ENCODE peak calls at places on chromosomes 7 and 10, in nine cellular contexts. E is transverse colon, Q is HL-60, W is suprapubic skin, I is GM12878, D is SK-N-MC, M is HCT116, A is Panc1, O is sigmoid colon. N is an unnamed sample.

GRCh38 chr7:3564231-3564630 is 263.2 kb downstream of the SDK1 start:
- DNase-seq in Q (no peak), W (no peak), O (no peak), D (no peak), E (no peak), M (no peak), I (no peak), A (no peak), N (no peak)

GRCh38 chr10:132061465-132062180 is 4.1 kb upstream of the JAKMIP3 start:
- DNase-seq in M (no peak), A (no peak), I (no peak), D (no peak), E (no peak), W (peak), Q (no peak), O (no peak), N (peak)

GRCh38 chr7:69790915-69791473 is 192.7 kb downstream of the AUTS2 start:
- DNase-seq in W (no peak), O (no peak), M (no peak), Q (no peak), E (no peak), D (no peak), I (no peak), A (no peak), N (no peak)

GRCh38 chr7:118040562-118040961 is 143.4 kb upstream of the LSM8 start:
- DNase-seq in A (no peak), I (peak), W (no peak), M (no peak), E (no peak), Q (no peak), O (no peak), D (no peak), N (no peak)

GRCh38 chr7:105622114-105622731 is 40.9 kb upstream of the EFCAB10 start:
- DNase-seq in D (no peak), O (peak), A (no peak), M (no peak), I (no peak), Q (no peak), W (no peak), E (no peak), N (no peak)

GRCh38 chr10:14952851-14953451 is 945 bp downstream of the DCLRE1C start:
- DNase-seq in M (no peak), W (no peak), O (no peak), A (no peak), Q (peak), I (no peak), E (no peak), D (no peak), N (no peak)

GRCh38 chr10:51129946-51130554 is 55.8 kb downstream of the PRKG1 start:
- DNase-seq in D (no peak), W (no peak), A (no peak), M (no peak), Q (no peak), I (no peak), E (no peak), O (no peak), N (no peak)

GRCh38 chr7:27771111-27771510 is 31.1 kb downstream of the TAX1BP1 start:
- DNase-seq in O (no peak), E (no peak), A (no peak), Q (no peak), D (no peak), M (peak), W (no peak), I (no peak), N (no peak)

GRCh38 chr7:52365349-52365748 is 670.1 kb upstream of the POM121L12 start:
- DNase-seq in M (no peak), O (no peak), E (no peak), W (no peak), I (no peak), A (no peak), Q (no peak), D (no peak), N (no peak)

GRCh38 chr7:88455696-88456095 is 149.0 kb upstream of the STEAP4 start:
- DNase-seq in O (no peak), A (no peak), W (no peak), Q (no peak), D (no peak), M (no peak), E (no peak), I (no peak), N (no peak)

GRCh38 chr10:69739561-69739960 is 62.1 kb upstream of the COL13A1 start:
- DNase-seq in D (no peak), W (no peak), E (no peak), M (no peak), A (no peak), I (no peak), Q (no peak), O (no peak), N (no peak)

GRCh38 chr10:130341325-130341724 is 205.1 kb downstream of the GLRX3 start:
- DNase-seq in D (no peak), E (no peak), Q (no peak), I (no peak), A (no peak), O (no peak), W (no peak), M (no peak), N (no peak)

GRCh38 chr7:5314864-5315263 is 32.1 kb downstream of the SLC29A4 start:
- DNase-seq in I (no peak), O (no peak), A (no peak), W (no peak), D (no peak), M (no peak), Q (no peak), E (no peak), N (no peak)

GRCh38 chr10:122388287-122388997 is 13.9 kb downstream of the PLEKHA1 start:
- DNase-seq in I (no peak), M (no peak), O (no peak), A (no peak), D (no peak), E (no peak), Q (no peak), W (no peak), N (no peak)

GRCh38 chr10:45058580-45058979 is 57.9 kb downstream of the ZNF22 start:
- DNase-seq in O (no peak), M (no peak), A (no peak), Q (peak), I (no peak), D (peak), E (no peak), W (no peak), N (no peak)

GRCh38 chr7:92809397-92810241 is 26.8 kb downstream of the CDK6 start:
- DNase-seq in D (peak), W (no peak), E (peak), O (peak), M (peak), I (peak), Q (peak), A (peak), N (peak)

GRCh38 chr10:110992011-110992800 is 72.8 kb downstream of the SHOC2 start:
- DNase-seq in W (no peak), Q (no peak), O (no peak), M (no peak), I (no peak), E (no peak), D (no peak), A (no peak), N (no peak)

GRCh38 chr7:85686410-85687181 is 499.7 kb upstream of the SEMA3D start:
- DNase-seq in E (no peak), Q (no peak), A (no peak), O (no peak), I (no peak), D (no peak), W (no peak), M (no peak), N (no peak)

GRCh38 chr10:133162178-133162909 is 2.3 kb downstream of the KNDC1 start:
- DNase-seq in E (no peak), O (no peak), I (no peak), D (no peak), M (no peak), W (no peak), A (no peak), Q (no peak), N (no peak)

GRCh38 chr10:128067691-128068397 is 58.4 kb downstream of the MKI67 start:
- DNase-seq in I (no peak), A (no peak), E (peak), D (no peak), Q (no peak), M (no peak), O (peak), W (peak), N (no peak)

GRCh38 chr7:158613481-158613880 is 25.9 kb upstream of the PTPRN2 start:
- DNase-seq in D (peak), M (no peak), O (no peak), A (no peak), I (peak), E (no peak), Q (no peak), W (no peak), N (no peak)

GRCh38 chr7:83347836-83348482 is 185.3 kb upstream of the PCLO start:
- DNase-seq in D (no peak), Q (no peak), O (no peak), E (peak), I (no peak), M (no peak), W (no peak), A (no peak), N (no peak)

GRCh38 chr10:6020806-6021205 is 41.4 kb downstream of the IL2RA start:
- DNase-seq in E (no peak), O (no peak), W (no peak), D (no peak), Q (no peak), M (no peak), I (no peak), A (no peak), N (no peak)
- TF ChIP-seq POLR2AphosphoS5 in E (no peak), O (no peak), W (no peak), D (no peak), Q (no peak), M (no peak), I (no peak), A (no peak), N (no peak)

DNA sequence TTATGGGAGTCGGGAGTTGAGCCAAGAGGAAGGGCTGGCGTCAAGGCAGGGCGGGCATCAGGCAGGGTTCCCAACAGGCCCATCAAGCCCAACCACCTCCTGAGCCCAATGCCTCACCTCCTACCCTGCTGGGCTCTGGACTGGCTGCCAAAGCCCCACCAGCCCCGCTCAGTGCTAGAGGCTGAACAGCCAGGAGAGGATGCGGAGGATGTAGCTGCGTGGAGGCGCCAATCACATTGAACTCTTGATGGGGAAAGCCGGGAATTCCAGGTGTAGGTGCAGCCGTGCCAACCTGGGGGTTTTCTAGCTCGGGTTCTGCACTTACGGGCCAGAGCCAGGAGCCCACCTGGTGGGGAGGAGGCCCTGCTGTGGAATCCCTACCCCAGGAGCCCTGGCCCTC is 12.9 kb downstream of the ATP5MF start:
- DNase-seq in M (no peak), I (no peak), E (no peak), A (no peak), O (no peak), Q (no peak), D (no peak), W (no peak), N (no peak)
- TF ChIP-seq POLR2AphosphoS5 in M (no peak), I (no peak), E (no peak), A (no peak), O (no peak), Q (peak), D (no peak), W (no peak), N (no peak)

GRCh38 chr7:29946428-29947186 is 43.0 kb downstream of the SCRN1 start:
- DNase-seq in W (no peak), I (no peak), A (no peak), M (peak), E (peak), D (no peak), O (no peak), Q (peak), N (peak)
- TF ChIP-seq POLR2AphosphoS5 in W (no peak), I (no peak), A (no peak), M (no peak), E (no peak), D (no peak), O (peak), Q (no peak), N (no peak)

GRCh38 chr10:49187950-49188761 is at the start of gene TMEM273:
- DNase-seq in W (peak), D (no peak), E (peak), Q (peak), O (peak), M (no peak), I (peak), A (no peak), N (peak)
- TF ChIP-seq POLR2AphosphoS5 in W (no peak), D (no peak), E (peak), Q (no peak), O (peak), M (no peak), I (peak), A (no peak), N (peak)

DNA sequence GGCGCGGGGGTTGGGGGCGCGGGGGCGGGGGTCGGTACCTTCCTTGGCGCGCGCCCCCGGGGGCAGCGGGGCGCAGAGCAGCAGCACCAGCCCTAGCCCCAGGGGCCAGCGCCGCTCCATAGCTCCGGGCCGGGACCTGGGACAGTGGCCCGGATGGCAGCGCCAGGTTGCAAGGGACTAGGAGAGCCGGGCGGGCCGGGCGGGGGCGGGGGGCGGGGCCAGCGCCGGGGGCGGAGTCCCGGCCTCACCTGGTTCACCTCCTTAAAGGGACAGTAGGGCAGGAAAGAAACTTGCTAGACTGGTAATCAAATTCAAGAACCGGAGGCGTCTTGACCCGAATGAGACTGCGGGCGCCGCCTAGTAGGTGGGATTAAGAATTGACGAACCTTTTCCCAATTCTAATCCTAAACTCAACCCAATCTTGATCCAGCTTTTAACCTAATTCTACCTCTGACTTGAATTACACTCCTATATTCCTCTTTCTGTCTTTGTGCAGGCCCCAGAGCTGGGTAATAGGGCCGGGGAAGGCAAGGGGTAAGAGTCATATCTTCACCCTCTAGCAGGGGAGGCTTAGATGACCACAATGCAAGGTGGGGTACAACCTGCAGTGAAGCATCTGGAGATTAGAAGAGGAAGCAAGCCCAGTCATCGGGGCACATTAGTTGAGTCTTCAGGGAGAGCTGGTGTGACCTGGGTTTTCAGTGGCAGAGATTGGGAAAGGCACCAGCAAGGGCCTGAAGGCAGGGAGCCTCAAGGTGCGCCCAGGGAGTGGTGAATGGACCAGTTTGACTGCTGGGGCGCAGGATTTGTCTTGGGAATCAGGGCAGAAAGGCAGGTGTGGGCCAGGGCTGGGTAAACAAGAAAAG is at the start of gene EPHA1:
- DNase-seq in D (no peak), O (no peak), W (no peak), M (peak), E (peak), I (no peak), Q (peak), A (no peak), N (peak)
- TF ChIP-seq POLR2AphosphoS5 in D (no peak), O (no peak), W (no peak), M (peak), E (no peak), I (no peak), Q (no peak), A (no peak), N (no peak)

DNA sequence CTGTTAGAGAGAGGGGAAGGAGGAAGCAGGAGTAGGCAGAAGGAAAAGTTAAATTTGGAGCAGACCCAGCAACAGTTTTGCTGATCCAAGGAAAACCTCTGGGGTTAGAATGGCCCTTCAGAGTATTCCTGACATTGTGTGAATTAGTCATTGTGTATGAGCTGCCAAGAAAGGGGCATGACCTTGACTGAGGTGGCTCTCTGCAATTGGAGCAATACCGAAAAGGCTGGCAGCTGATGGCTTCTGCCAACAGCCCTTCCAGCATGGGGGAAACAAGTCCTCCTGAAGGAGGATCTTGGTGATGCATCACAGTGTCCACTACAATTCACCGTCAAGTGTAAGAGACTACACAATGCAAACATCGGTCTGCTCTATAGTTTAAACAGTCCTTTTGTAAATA is 20.6 kb upstream of the WASL start:
- DNase-seq in I (no peak), Q (no peak), M (peak), A (peak), D (no peak), E (no peak), O (no peak), W (no peak), N (peak)
- TF ChIP-seq POLR2AphosphoS5 in I (no peak), Q (no peak), M (peak), A (no peak), D (no peak), E (no peak), O (no peak), W (no peak), N (peak)

GRCh38 chr10:72245949-72246525 is 27.7 kb upstream of the DDIT4 start:
- DNase-seq in Q (no peak), W (no peak), E (no peak), M (no peak), I (no peak), O (no peak), D (no peak), A (no peak), N (no peak)

GRCh38 chr10:72242675-72243074 is 26.6 kb upstream of the ASCC1 start:
- DNase-seq in E (peak), M (no peak), O (peak), D (no peak), A (no peak), Q (peak), W (no peak), I (no peak), N (peak)

GRCh38 chr10:72241853-72242252 is 25.8 kb upstream of the ASCC1 start:
- DNase-seq in M (no peak), E (no peak), Q (no peak), A (no peak), O (no peak), D (no peak), W (no peak), I (no peak), N (no peak)

GRCh38 chr10:72244573-72245038 is 28.5 kb upstream of the ASCC1 start:
- DNase-seq in Q (no peak), A (no peak), E (no peak), I (no peak), W (no peak), D (no peak), O (no peak), M (no peak), N (no peak)

DNA sequence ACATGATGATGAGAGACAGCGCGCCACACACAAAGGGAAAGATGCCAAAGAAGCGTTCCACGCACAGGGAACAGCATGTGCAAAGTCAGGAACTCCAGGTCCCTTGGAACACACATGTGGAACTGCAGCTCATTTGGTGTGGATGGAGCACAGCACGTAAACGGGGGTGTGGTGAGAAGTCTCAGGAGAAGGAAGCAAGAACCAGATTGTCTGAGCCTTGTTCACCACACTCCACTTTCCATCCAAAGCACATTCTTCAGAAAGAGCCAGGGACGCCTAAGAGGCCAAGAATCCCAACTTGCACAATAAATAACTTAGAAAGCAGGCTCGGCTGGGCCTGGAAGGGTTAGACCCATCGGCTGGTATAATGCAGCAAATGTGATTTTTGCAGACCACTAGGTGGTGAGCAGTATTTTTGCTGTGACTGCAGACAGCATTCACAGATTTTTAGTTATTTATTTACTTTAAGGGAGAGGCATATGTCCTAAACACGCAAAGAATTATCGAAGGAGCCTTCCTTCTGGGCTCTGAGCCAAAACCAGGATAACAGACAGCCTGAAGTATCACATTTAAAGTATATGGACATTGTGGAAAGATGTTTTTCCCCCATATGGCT is 27.9 kb upstream of the ASCC1 start:
- DNase-seq in O (peak), M (no peak), A (no peak), E (peak), I (no peak), W (peak), Q (no peak), D (no peak), N (peak)
- TF ChIP-seq POLR2AphosphoS5 in O (peak), M (no peak), A (peak), E (peak), I (no peak), W (no peak), Q (no peak), D (no peak), N (peak)

GRCh38 chr10:32348297-32349198 is 1.6 kb upstream of the EPC1 start:
- DNase-seq in D (no peak), E (no peak), M (no peak), W (no peak), A (no peak), Q (no peak), I (no peak), O (no peak), N (no peak)

GRCh38 chr10:32347363-32347735 is 391 bp upstream of the EPC1 start:
- DNase-seq in W (no peak), E (no peak), Q (no peak), D (no peak), M (peak), I (no peak), O (no peak), A (no peak), N (no peak)

GRCh38 chr10:32349199-32349585 is 2.2 kb upstream of the EPC1 start:
- DNase-seq in M (no peak), W (no peak), Q (no peak), I (no peak), O (no peak), E (no peak), A (no peak), D (no peak), N (no peak)

GRCh38 chr10:32349968-32350738 is 3.2 kb upstream of the EPC1 start:
- DNase-seq in W (no peak), Q (no peak), I (no peak), M (no peak), A (no peak), O (no peak), E (no peak), D (no peak), N (no peak)

DNA sequence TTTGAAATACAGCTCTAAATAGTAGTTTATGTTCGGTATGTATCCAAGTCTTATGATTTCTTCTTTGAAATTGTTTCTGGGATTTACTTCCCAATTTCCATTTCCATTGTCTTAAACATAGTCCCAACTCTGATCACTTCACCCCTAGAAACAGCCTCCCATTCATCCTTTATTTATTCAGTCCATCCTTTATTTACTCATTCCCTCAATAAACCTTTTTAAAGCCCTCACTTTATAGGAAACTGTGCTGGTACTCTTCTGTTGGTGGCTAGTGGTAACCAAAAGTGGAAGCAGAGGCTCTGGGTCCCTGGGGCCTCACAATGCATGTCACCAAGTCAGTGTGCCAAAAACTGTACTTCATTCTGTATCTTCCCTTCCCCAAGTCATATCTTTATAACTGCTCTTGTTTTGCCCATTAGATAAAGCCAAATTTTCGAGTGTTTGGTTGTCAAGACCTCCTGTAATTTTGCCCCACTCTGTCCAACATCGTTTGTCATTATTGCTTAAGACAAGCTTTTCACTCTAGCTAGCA is 3.9 kb upstream of the EPC1 start:
- DNase-seq in W (no peak), Q (no peak), O (no peak), M (no peak), D (no peak), I (no peak), E (no peak), A (no peak), N (no peak)
- TF ChIP-seq POLR2AphosphoS5 in W (no peak), Q (no peak), O (no peak), M (no peak), D (no peak), I (no peak), E (no peak), A (no peak), N (no peak)